ENCODE peak calls at places on chromosomes 16 and 17, in eight cellular contexts. One of them, this sample, is unnamed.

GRCh38 chr16:22264786-22265185 is 32.4 kb upstream of the POLR3E start:
- DNase-seq in GF-D8: no peak
- DNase-seq in GM10248: no peak
- DNase-seq in colonic mucosa: no peak
- DNase-seq in ovary: no peak
- DNase-seq in GM23338: no peak
- DNase-seq in uterus: no peak
- DNase-seq in GM12891: no peak
- DNase-seq in this sample: no peak

GRCh38 chr17:6413073-6413472 is 21.8 kb downstream of the AIPL1 start:
- DNase-seq in ovary: no peak
- DNase-seq in colonic mucosa: no peak
- DNase-seq in uterus: no peak
- DNase-seq in GF-D8: no peak
- DNase-seq in GM10248: peak; percentile 60
- DNase-seq in GM12891: peak; percentile 50
- DNase-seq in GM23338: peak; percentile 82
- DNase-seq in this sample: peak; percentile 34

GRCh38 chr17:21375757-21376584 is at the start of gene KCNJ12:
- DNase-seq in colonic mucosa: no peak
- DNase-seq in GM12891: no peak
- DNase-seq in GM23338: peak; percentile 82
- DNase-seq in ovary: no peak
- DNase-seq in GF-D8: no peak
- DNase-seq in uterus: no peak
- DNase-seq in GM10248: no peak
- DNase-seq in this sample: no peak

GRCh38 chr16:53816211-53816610 is 112.3 kb downstream of the FTO start:
- DNase-seq in GM23338: no peak
- DNase-seq in uterus: no peak
- DNase-seq in ovary: no peak
- DNase-seq in GF-D8: no peak
- DNase-seq in GM10248: no peak
- DNase-seq in GM12891: no peak
- DNase-seq in colonic mucosa: no peak
- DNase-seq in this sample: no peak

GRCh38 chr17:38702900-38703741 is 2.0 kb upstream of the MLLT6 start:
- DNase-seq in colonic mucosa: peak; percentile 50
- DNase-seq in GM12891: no peak
- DNase-seq in GF-D8: no peak
- DNase-seq in uterus: no peak
- DNase-seq in ovary: no peak
- DNase-seq in GM10248: peak; percentile 50
- DNase-seq in GM23338: peak; percentile 40
- DNase-seq in this sample: no peak

GRCh38 chr16:8644513-8645140 is 23.1 kb downstream of the METTL22 start:
- DNase-seq in GM10248: no peak
- DNase-seq in GM23338: no peak
- DNase-seq in GM12891: no peak
- DNase-seq in GF-D8: peak; percentile 89
- DNase-seq in colonic mucosa: no peak
- DNase-seq in ovary: no peak
- DNase-seq in uterus: no peak
- DNase-seq in this sample: no peak

GRCh38 chr17:31508310-31509094 is 117.0 kb downstream of the RAB11FIP4 start:
- DNase-seq in GM12891: no peak
- DNase-seq in GF-D8: peak; percentile 39
- DNase-seq in uterus: no peak
- DNase-seq in GM23338: peak; percentile 73
- DNase-seq in GM10248: peak; percentile 73
- DNase-seq in ovary: no peak
- DNase-seq in colonic mucosa: peak; percentile 27
- DNase-seq in this sample: no peak

GRCh38 chr16:55333690-55334089 is 9.7 kb downstream of the IRX6 start:
- DNase-seq in uterus: no peak
- DNase-seq in GM23338: no peak
- DNase-seq in GM12891: no peak
- DNase-seq in colonic mucosa: no peak
- DNase-seq in ovary: no peak
- DNase-seq in GF-D8: peak; percentile 94
- DNase-seq in GM10248: no peak
- DNase-seq in this sample: no peak

GRCh38 chr16:20851601-20852000 is 45.3 kb downstream of the REXO5 start:
- DNase-seq in ovary: peak; percentile 83
- DNase-seq in GF-D8: peak; percentile 26
- DNase-seq in uterus: peak; percentile 85
- DNase-seq in GM23338: no peak
- DNase-seq in colonic mucosa: peak; percentile 41
- DNase-seq in GM12891: no peak
- DNase-seq in GM10248: no peak
- DNase-seq in this sample: no peak

GRCh38 chr17:50177983-50178834 is 12.4 kb downstream of the SGCA start:
- DNase-seq in GM10248: peak; percentile 77
- DNase-seq in GM12891: peak; percentile 68
- DNase-seq in ovary: peak; percentile 73
- DNase-seq in uterus: peak; percentile 70
- DNase-seq in GM23338: peak; percentile 80
- DNase-seq in colonic mucosa: peak; percentile 84
- DNase-seq in GF-D8: no peak
- DNase-seq in this sample: peak; percentile 85

GRCh38 chr16:4346205-4346781 is 4.8 kb downstream of the PAM16 start:
- DNase-seq in GM12891: no peak
- DNase-seq in ovary: no peak
- DNase-seq in uterus: no peak
- DNase-seq in GF-D8: peak; percentile 76
- DNase-seq in GM10248: no peak
- DNase-seq in GM23338: no peak
- DNase-seq in colonic mucosa: no peak
- DNase-seq in this sample: no peak

GRCh38 chr16:54268340-54268739 is 18.2 kb downstream of the IRX3 start:
- DNase-seq in ovary: no peak
- DNase-seq in uterus: no peak
- DNase-seq in GM23338: no peak
- DNase-seq in GM10248: no peak
- DNase-seq in GM12891: no peak
- DNase-seq in colonic mucosa: no peak
- DNase-seq in GF-D8: no peak
- DNase-seq in this sample: no peak

GRCh38 chr17:39167492-39167891 is 1.5 kb upstream of the ARL5C start:
- DNase-seq in GF-D8: peak; percentile 80
- DNase-seq in uterus: no peak
- DNase-seq in ovary: no peak
- DNase-seq in colonic mucosa: no peak
- DNase-seq in GM23338: no peak
- DNase-seq in GM12891: no peak
- DNase-seq in GM10248: no peak
- DNase-seq in this sample: no peak

GRCh38 chr17:4375039-4375748 is 8.7 kb upstream of the UBE2G1 start:
- DNase-seq in GM12891: peak; percentile 37
- DNase-seq in uterus: no peak
- DNase-seq in ovary: no peak
- DNase-seq in GM10248: peak; percentile 71
- DNase-seq in GF-D8: no peak
- DNase-seq in GM23338: no peak
- DNase-seq in colonic mucosa: no peak
- DNase-seq in this sample: no peak

GRCh38 chr16:229731-230281 is 557 bp upstream of the LUC7L start:
- DNase-seq in GM12891: no peak
- DNase-seq in uterus: no peak
- DNase-seq in GM10248: no peak
- DNase-seq in GF-D8: no peak
- DNase-seq in GM23338: no peak
- DNase-seq in colonic mucosa: no peak
- DNase-seq in ovary: no peak
- DNase-seq in this sample: no peak

GRCh38 chr17:1769826-1770477 is 8.1 kb downstream of the SERPINF1 start:
- DNase-seq in ovary: no peak
- DNase-seq in GM12891: no peak
- DNase-seq in colonic mucosa: no peak
- DNase-seq in uterus: no peak
- DNase-seq in GM10248: no peak
- DNase-seq in GF-D8: no peak
- DNase-seq in GM23338: peak; percentile 91
- DNase-seq in this sample: no peak

GRCh38 chr16:23863511-23864422 is 28.0 kb downstream of the PRKCB start:
- DNase-seq in colonic mucosa: peak; percentile 26
- DNase-seq in uterus: no peak
- DNase-seq in GM10248: peak; percentile 56
- DNase-seq in GF-D8: peak; percentile 91
- DNase-seq in ovary: no peak
- DNase-seq in GM12891: no peak
- DNase-seq in GM23338: no peak
- DNase-seq in this sample: no peak

GRCh38 chr17:8151641-8152111 is 528 bp downstream of the PER1 start:
- DNase-seq in ovary: peak; percentile 88
- DNase-seq in GF-D8: no peak
- DNase-seq in GM23338: peak; percentile 54
- DNase-seq in GM12891: no peak
- DNase-seq in GM10248: no peak
- DNase-seq in uterus: peak; percentile 93
- DNase-seq in colonic mucosa: peak; percentile 80
- DNase-seq in this sample: peak; percentile 56

GRCh38 chr16:63921737-63922136 is 1200.1 kb downstream of the CDH11 start:
- DNase-seq in GM10248: no peak
- DNase-seq in colonic mucosa: no peak
- DNase-seq in ovary: no peak
- DNase-seq in GF-D8: no peak
- DNase-seq in GM23338: no peak
- DNase-seq in uterus: no peak
- DNase-seq in GM12891: no peak
- DNase-seq in this sample: no peak

GRCh38 chr17:43224146-43224705 is 4.2 kb downstream of the CCDC200 start:
- DNase-seq in GM10248: no peak
- DNase-seq in GM23338: no peak
- DNase-seq in ovary: no peak
- DNase-seq in colonic mucosa: peak; percentile 3
- DNase-seq in GM12891: no peak
- DNase-seq in uterus: no peak
- DNase-seq in GF-D8: no peak
- DNase-seq in this sample: no peak

GRCh38 chr16:20611350-20611902 is 35.3 kb upstream of the ACSM2B start:
- DNase-seq in GM23338: no peak
- DNase-seq in GM12891: no peak
- DNase-seq in uterus: no peak
- DNase-seq in ovary: no peak
- DNase-seq in colonic mucosa: no peak
- DNase-seq in GF-D8: no peak
- DNase-seq in GM10248: no peak
- DNase-seq in this sample: no peak

GRCh38 chr17:17098426-17099035 is 56.3 kb downstream of the MPRIP start:
- DNase-seq in uterus: peak; percentile 69
- DNase-seq in colonic mucosa: peak; percentile 44
- DNase-seq in ovary: peak; percentile 63
- DNase-seq in GM10248: no peak
- DNase-seq in GM23338: no peak
- DNase-seq in GM12891: no peak
- DNase-seq in GF-D8: no peak
- DNase-seq in this sample: no peak

GRCh38 chr16:70163596-70163995 is 10.0 kb upstream of the CLEC18C start:
- DNase-seq in uterus: no peak
- DNase-seq in GM23338: no peak
- DNase-seq in GF-D8: no peak
- DNase-seq in GM12891: no peak
- DNase-seq in ovary: no peak
- DNase-seq in GM10248: no peak
- DNase-seq in colonic mucosa: no peak
- DNase-seq in this sample: peak; percentile 37

This sample was measured in HAP-1.